ENCODE peak calls at places on chromosomes 1 and 21, in four cellular contexts. K is NB4, B is neural progenitor cell, E is AG09319. S is an unnamed sample.

GRCh38 chr1:3014443-3015268 is 6.6 kb upstream of the ACTRT2 start:
- DNase-seq in K (no peak), B (no peak), E (no peak), S (no peak)

GRCh38 chr1:178238722-178239510 is 145.0 kb downstream of the RASAL2 start:
- DNase-seq in K (peak; percentile 42), B (no peak), E (peak; percentile 88), S (peak; percentile 99)

GRCh38 chr1:110505596-110505995 is 13.4 kb downstream of the KCNA10 start:
- DNase-seq in K (no peak), B (no peak), E (no peak), S (no peak)

GRCh38 chr1:183590225-183591191 is at the start of gene NCF2:
- DNase-seq in K (peak; percentile 94), B (no peak), E (no peak), S (no peak)

GRCh38 chr1:30263405-30263804 is 460.0 kb downstream of the MATN1 start:
- DNase-seq in K (no peak), B (no peak), E (no peak), S (no peak)

GRCh38 chr1:112060266-112060665 is 70.8 kb upstream of the KCND3 start:
- DNase-seq in K (no peak), B (no peak), E (no peak), S (no peak)

GRCh38 chr1:42913426-42914091 is 45.1 kb downstream of the SLC2A1 start:
- DNase-seq in K (peak; percentile 82), B (peak; percentile 83), E (peak; percentile 49), S (peak; percentile 37)

GRCh38 chr1:91757760-91758545 is 128.0 kb downstream of the TGFBR3 start:
- DNase-seq in K (no peak), B (no peak), E (peak; percentile 42), S (peak; percentile 74)

GRCh38 chr1:111270781-111271463 is 19.7 kb upstream of the CHIA start:
- DNase-seq in K (no peak), B (no peak), E (no peak), S (no peak)

GRCh38 chr1:6280761-6281451 is 20.0 kb upstream of the GPR153 start:
- DNase-seq in K (peak; percentile 16), B (peak; percentile 76), E (no peak), S (no peak)

GRCh38 chr1:67759692-67760029 is 73.6 kb downstream of the GNG12 start:
- DNase-seq in K (no peak), B (no peak), E (no peak), S (no peak)

GRCh38 chr1:98086796-98087195 is 166.0 kb upstream of the DPYD start:
- DNase-seq in K (no peak), B (peak; percentile 46), E (peak; percentile 63), S (peak; percentile 91)

GRCh38 chr1:172141351-172142000 is 279.0 kb upstream of the C1orf105 start:
- DNase-seq in K (no peak), B (no peak), E (no peak), S (no peak)

GRCh38 chr21:15414057-15414456 is 315.7 kb upstream of the USP25 start:
- DNase-seq in K (no peak), B (no peak), E (no peak), S (no peak)

GRCh38 chr1:204077979-204078696 is 5.2 kb downstream of the SOX13 start:
- DNase-seq in K (no peak), B (peak; percentile 83), E (no peak), S (no peak)

GRCh38 chr1:78240755-78241154 is 195.0 kb downstream of the GIPC2 start:
- DNase-seq in K (no peak), B (peak; percentile 30), E (no peak), S (no peak)

GRCh38 chr1:47533176-47534039 is 95.6 kb downstream of the FOXD2 start:
- DNase-seq in K (peak; percentile 26), B (peak; percentile 94), E (peak; percentile 34), S (peak; percentile 14)

GRCh38 chr21:20996421-20997307 is 1.5 kb upstream of the NCAM2 start:
- DNase-seq in K (no peak), B (peak; percentile 35), E (no peak), S (no peak)

GRCh38 chr1:39160703-39161102 is 43.8 kb upstream of the MACF1 start:
- DNase-seq in K (no peak), B (no peak), E (no peak), S (no peak)

GRCh38 chr1:39157304-39157703 is 47.2 kb upstream of the MACF1 start:
- DNase-seq in K (no peak), B (no peak), E (no peak), S (no peak)

GRCh38 chr1:39154553-39155361 is 49.7 kb upstream of the MACF1 start:
- DNase-seq in K (no peak), B (no peak), E (peak; percentile 67), S (peak; percentile 91)

GRCh38 chr1:39159224-39160036 is 45.1 kb upstream of the MACF1 start:
- DNase-seq in K (no peak), B (peak; percentile 51), E (no peak), S (peak; percentile 35)

DNA sequence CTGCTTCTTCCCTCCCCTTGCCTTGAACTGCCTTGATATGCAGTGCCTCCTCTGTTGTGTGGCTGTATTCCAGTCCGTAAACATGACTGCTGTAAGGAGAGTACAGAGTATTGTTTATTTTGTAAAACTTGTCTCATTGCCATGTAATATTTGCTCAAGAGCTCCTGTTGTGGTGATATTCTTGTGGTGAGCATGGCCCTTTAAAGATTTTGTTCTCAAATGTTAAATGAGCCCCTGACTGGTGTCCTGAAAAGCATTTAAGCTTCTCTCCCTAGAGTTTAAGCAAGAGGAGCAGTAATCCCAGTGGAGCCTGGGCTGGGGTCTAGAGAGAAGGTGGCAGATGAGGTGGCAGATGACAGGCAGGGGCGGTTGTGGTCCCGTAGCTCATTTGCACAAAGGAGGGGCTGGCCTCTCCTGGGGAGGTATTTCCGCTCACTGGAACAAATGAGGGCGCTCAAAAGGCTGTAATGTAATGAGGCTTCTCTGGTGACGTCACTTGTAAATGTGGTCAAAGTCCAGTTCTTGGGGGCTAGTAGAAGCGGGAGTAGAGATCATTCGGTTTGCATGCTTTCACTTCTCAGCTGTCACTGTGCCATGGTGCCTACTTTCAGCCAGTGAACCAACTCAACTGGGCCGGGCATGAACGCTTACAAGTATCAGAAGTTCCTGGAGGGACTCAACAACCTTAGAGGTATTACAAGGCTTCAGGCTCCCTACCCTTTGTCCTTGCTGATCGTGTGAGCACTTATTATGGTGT is 46.0 kb upstream of the MACF1 start:
- DNase-seq in K (no peak), B (peak; percentile 79), E (no peak), S (no peak)
- TF ChIP-seq CTCF in K (no peak), B (no peak), E (no peak), S (no peak)

GRCh38 chr1:51313268-51313852 is 17.0 kb downstream of the TTC39A start:
- DNase-seq in K (no peak), B (peak; percentile 27), E (no peak), S (no peak)
- TF ChIP-seq CTCF in K (peak; percentile 18), B (peak; percentile 31), E (no peak), S (no peak)

DNA sequence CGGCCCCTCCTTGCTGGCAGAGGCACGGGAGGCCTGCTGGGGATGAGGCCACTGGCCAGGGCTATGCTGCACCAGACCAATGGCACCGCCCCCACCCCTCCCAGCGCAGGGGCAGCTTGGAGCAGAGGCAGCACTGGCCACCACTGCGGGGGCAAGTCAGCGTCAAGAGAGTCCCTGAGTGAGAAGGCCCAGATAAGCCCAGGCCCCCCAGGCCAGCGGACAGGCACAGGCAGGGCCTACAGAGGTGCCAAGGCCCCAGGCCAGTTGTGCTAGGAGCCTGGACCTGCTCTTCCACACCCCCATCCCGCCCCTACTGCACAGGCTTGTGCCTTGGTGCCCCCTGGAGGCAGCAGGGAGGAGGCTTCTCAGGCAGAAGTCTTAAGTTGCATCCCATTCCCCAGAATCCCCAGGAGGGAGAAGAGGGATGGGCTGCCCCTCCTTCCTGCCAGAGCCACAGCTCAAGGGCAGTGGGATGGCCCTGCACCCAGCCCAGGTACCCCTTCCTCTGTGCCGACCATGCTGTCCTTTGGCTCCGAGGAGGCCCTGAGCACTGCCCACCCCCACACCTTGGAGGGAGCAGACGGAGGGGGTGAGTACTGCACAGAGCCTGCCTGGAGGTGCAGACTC is 35.8 kb downstream of the EPHX1 start:
- DNase-seq in K (peak; percentile 79), B (peak; percentile 93), E (peak; percentile 61), S (no peak)
- TF ChIP-seq CTCF in K (peak; percentile 71), B (peak; percentile 82), E (peak; percentile 85), S (peak; percentile 91)

DNA sequence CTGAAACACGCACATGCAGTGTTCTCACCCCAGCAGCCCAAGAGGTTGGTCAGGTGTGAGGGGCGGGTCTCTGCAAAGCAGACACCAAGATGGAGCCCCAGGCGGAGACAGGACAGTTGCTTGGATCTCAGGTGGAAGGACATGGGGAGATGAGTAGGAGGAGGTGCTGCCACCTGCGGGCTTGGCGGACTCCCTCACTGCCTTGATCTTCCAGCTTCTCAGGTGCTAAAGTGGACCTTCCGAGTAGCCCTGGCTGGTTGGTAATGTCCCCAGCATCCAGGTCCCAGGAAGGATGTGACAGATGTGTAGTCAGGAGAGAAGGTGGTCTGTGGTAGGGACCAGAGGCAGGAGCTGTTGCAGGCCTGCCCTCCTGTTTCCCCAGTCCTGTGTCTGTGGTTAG is 114.1 kb downstream of the AJAP1 start:
- DNase-seq in K (no peak), B (no peak), E (no peak), S (no peak)
- TF ChIP-seq CTCF in K (no peak), B (no peak), E (no peak), S (no peak)

GRCh38 chr1:153679337-153680119 is 1.0 kb downstream of the NPR1 start:
- DNase-seq in K (no peak), B (peak; percentile 70), E (no peak), S (no peak)
- TF ChIP-seq CTCF in K (no peak), B (peak; percentile 35), E (no peak), S (no peak)

GRCh38 chr21:34348890-34349519 is 14.8 kb upstream of the KCNE2 start:
- DNase-seq in K (no peak), B (no peak), E (no peak), S (no peak)

GRCh38 chr21:34355570-34355969 is 8.2 kb upstream of the KCNE2 start:
- DNase-seq in K (no peak), B (no peak), E (no peak), S (no peak)

GRCh38 chr21:34354836-34355235 is 9.0 kb upstream of the KCNE2 start:
- DNase-seq in K (no peak), B (no peak), E (no peak), S (no peak)

GRCh38 chr21:34352556-34352955 is 11.2 kb upstream of the KCNE2 start:
- DNase-seq in K (no peak), B (no peak), E (no peak), S (no peak)

DNA sequence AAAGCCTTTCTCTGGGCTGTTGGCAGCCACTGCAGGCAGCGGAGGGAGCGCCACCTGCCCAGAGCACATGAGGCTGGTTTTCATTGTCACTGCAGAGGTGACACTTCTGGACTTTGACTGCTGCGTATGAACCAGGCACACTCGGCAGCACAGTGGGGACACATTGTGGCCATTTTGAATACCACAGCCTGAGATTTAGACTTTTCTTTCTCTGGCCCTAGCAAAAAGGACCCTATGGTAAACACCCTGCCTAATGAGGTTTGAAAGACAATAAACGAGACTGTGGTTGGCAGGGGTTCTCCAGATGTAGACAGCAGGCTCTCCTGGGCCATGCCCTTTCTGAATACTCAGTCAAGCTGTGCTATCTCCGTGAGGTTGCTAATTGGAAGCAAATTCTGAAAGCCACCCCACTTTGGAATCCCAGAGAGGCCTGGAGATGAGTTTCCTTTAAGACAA is 12.0 kb upstream of the KCNE2 start:
- DNase-seq in K (peak; percentile 69), B (peak; percentile 79), E (no peak), S (no peak)
- TF ChIP-seq CTCF in K (peak; percentile 56), B (peak; percentile 76), E (peak; percentile 69), S (peak; percentile 71)

DNA sequence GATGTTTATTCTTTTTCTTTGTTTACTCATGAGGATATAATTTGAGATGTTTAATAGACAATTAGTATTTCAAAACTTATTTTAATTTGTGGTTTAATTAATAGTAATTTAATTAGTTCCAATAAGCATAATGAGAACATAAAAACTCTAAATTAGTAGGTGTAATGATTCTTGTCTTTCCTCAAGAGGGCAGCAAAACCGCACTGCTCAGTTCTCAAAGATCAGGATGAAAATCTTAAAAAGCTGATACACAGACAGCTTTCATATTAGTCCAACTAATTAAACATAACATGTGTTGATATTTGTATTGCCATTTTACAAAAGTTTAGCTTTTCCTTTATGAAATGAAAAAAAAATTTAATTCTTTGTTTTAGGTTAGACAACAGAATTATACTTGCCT is 106.7 kb upstream of the C21orf91 start:
- DNase-seq in K (peak; percentile 20), B (peak; percentile 27), E (no peak), S (no peak)
- TF ChIP-seq CTCF in K (peak; percentile 23), B (peak; percentile 67), E (peak; percentile 44), S (peak; percentile 46)

S was measured in AG09309.